ENCODE peak calls at places on chromosome X, in ten cellular contexts. U, X, E, T, W, D, N, V, K and R are unnamed samples. For H3K4me1, the result is how much of the 10 kb centered on the place peaks cover.

GRCh38 chrX:103360092-103360491 is 3.8 kb downstream of the TCEAL9 start:
- DNase-seq in U (no peak), X (no peak), E (no peak), T (no peak), W (no peak), D (no peak), N (no peak), V (no peak), K (no peak), R (no peak)

GRCh38 chrX:21741378-21741777 is 16.5 kb downstream of the SMPX start:
- DNase-seq in U (no peak), X (no peak), E (no peak), T (no peak), W (no peak), D (no peak), N (no peak), V (no peak), K (no peak), R (no peak)

GRCh38 chrX:28058906-28059305 is 77.7 kb upstream of the DCAF8L1 start:
- DNase-seq in U (no peak), X (no peak), E (no peak), T (peak), W (no peak), D (no peak), N (peak), V (no peak), K (no peak), R (no peak)

GRCh38 chrX:1741828-1742394 is 127.1 kb downstream of the ASMT start:
- DNase-seq in U (no peak), X (no peak), E (no peak), T (no peak), W (no peak), D (no peak), N (no peak), V (no peak), K (no peak), R (no peak)

GRCh38 chrX:30620125-30620524 is 33.1 kb upstream of the GK start:
- DNase-seq in U (no peak), X (no peak), E (no peak), T (peak), W (no peak), D (no peak), N (peak), V (no peak), K (no peak), R (no peak)

GRCh38 chrX:54807524-54808108 is at the start of gene MAGED2:
- DNase-seq in U (no peak), X (peak), E (peak), T (peak), W (no peak), D (no peak), N (peak), V (no peak), K (peak), R (peak)

GRCh38 chrX:43552166-43552565 is 103.9 kb upstream of the MAOA start:
- DNase-seq in U (no peak), X (no peak), E (no peak), T (no peak), W (peak), D (no peak), N (no peak), V (no peak), K (no peak), R (no peak)

GRCh38 chrX:45621356-45622041 is 420.8 kb upstream of the DIPK2B start:
- DNase-seq in U (no peak), X (no peak), E (no peak), T (peak), W (no peak), D (no peak), N (peak), V (no peak), K (no peak), R (no peak)

GRCh38 chrX:151239748-151240147 is 63.4 kb downstream of the GPR50 start:
- DNase-seq in U (no peak), X (no peak), E (no peak), T (no peak), W (no peak), D (no peak), N (no peak), V (no peak), K (no peak), R (no peak)

GRCh38 chrX:72621619-72622485 is 49.2 kb upstream of the HDAC8 start:
- DNase-seq in U (no peak), X (no peak), E (no peak), T (peak), W (peak), D (no peak), N (peak), V (no peak), K (no peak), R (peak)

GRCh38 chrX:115393271-115393670 is 103.8 kb downstream of the LUZP4 start:
- DNase-seq in U (no peak), X (no peak), E (no peak), T (peak), W (peak), D (no peak), N (peak), V (no peak), K (no peak), R (no peak)

GRCh38 chrX:17725176-17725575 is 12.1 kb upstream of the SCML1 start:
- DNase-seq in U (no peak), X (no peak), E (no peak), T (no peak), W (no peak), D (no peak), N (no peak), V (no peak), K (no peak), R (no peak)

GRCh38 chrX:107713205-107714195 is 62.1 kb downstream of the TSC22D3 start:
- DNase-seq in U (peak), X (no peak), E (no peak), T (no peak), W (no peak), D (no peak), N (peak), V (no peak), K (peak), R (no peak)

GRCh38 chrX:22043872-22044271 is 11.7 kb downstream of the PHEX start:
- DNase-seq in U (no peak), X (no peak), E (no peak), T (no peak), W (no peak), D (no peak), N (no peak), V (no peak), K (no peak), R (no peak)

GRCh38 chrX:112341598-112341997 is 259.0 kb upstream of the TRPC5 start:
- DNase-seq in U (no peak), X (no peak), E (no peak), T (peak), W (no peak), D (no peak), N (no peak), V (no peak), K (no peak), R (no peak)

GRCh38 chrX:53263597-53264094 is 17.7 kb downstream of the IQSEC2 start:
- DNase-seq in U (no peak), X (no peak), E (no peak), T (peak), W (peak), D (no peak), N (peak), V (no peak), K (no peak), R (peak)

GRCh38 chrX:131741103-131741581 is 197.3 kb downstream of the OR13H1 start:
- DNase-seq in U (peak), X (no peak), E (peak), T (peak), W (no peak), D (no peak), N (no peak), V (no peak), K (no peak), R (no peak)

GRCh38 chrX:104254442-104255115 is at the start of gene ESX1:
- DNase-seq in U (no peak), X (no peak), E (no peak), T (no peak), W (no peak), D (no peak), N (peak), V (no peak), K (no peak), R (no peak)

GRCh38 chrX:103549920-103550319 is 30.6 kb upstream of the RAB40A start:
- DNase-seq in U (no peak), X (no peak), E (no peak), T (no peak), W (no peak), D (no peak), N (no peak), V (no peak), K (no peak), R (no peak)

GRCh38 chrX:155262970-155263754 is 1.1 kb downstream of the RAB39B start:
- DNase-seq in U (no peak), X (no peak), E (no peak), T (no peak), W (no peak), D (peak), N (no peak), V (no peak), K (no peak), R (no peak)

GRCh38 chrX:151973851-151974335 is 583 bp downstream of the GABRE start:
- DNase-seq in U (no peak), X (peak), E (peak), T (no peak), W (no peak), D (no peak), N (no peak), V (peak), K (peak), R (peak)

GRCh38 chrX:136759968-136760367 is 20.8 kb downstream of the ARHGEF6 start:
- DNase-seq in U (no peak), X (no peak), E (no peak), T (no peak), W (no peak), D (peak), N (no peak), V (no peak), K (no peak), R (no peak)

GRCh38 chrX:133413218-133413925 is 1.9 kb downstream of the GPC4 start:
- DNase-seq in U (peak), X (peak), E (peak), T (no peak), W (no peak), D (no peak), N (no peak), V (no peak), K (peak), R (no peak)

GRCh38 chrX:151987108-151987507 is 12.6 kb upstream of the GABRE start:
- DNase-seq in U (no peak), X (no peak), E (no peak), T (no peak), W (no peak), D (no peak), N (no peak), V (no peak), K (no peak), R (peak)

GRCh38 chrX:18537068-18537467 is 111.7 kb downstream of the CDKL5 start:
- DNase-seq in U (no peak), X (no peak), E (no peak), T (no peak), W (no peak), D (no peak), N (no peak), V (no peak), K (no peak), R (no peak)

GRCh38 chrX:134753185-134754008 is 95.1 kb upstream of the PLAC1 start:
- DNase-seq in U (no peak), X (no peak), E (no peak), T (peak), W (no peak), D (no peak), N (peak), V (no peak), K (no peak), R (peak)

GRCh38 chrX:123202523-123202922 is 18.4 kb downstream of the GRIA3 start:
- DNase-seq in U (no peak), X (no peak), E (no peak), T (no peak), W (no peak), D (no peak), N (no peak), V (no peak), K (no peak), R (no peak)

GRCh38 chrX:19756577-19757131 is 130.7 kb downstream of the SH3KBP1 start:
- DNase-seq in U (no peak), X (no peak), E (no peak), T (no peak), W (no peak), D (no peak), N (no peak), V (no peak), K (no peak), R (no peak)
- H3K4me1 ChIP-seq in U (under half), X (under half), E (under half), T (under half), W (under half), D (half or more), N (under half), V (under half), K (under half), R (under half)

GRCh38 chrX:49246541-49246940 is 11.3 kb downstream of the CCDC22 start:
- DNase-seq in U (no peak), X (no peak), E (no peak), T (no peak), W (no peak), D (no peak), N (no peak), V (no peak), K (no peak), R (no peak)
- H3K4me1 ChIP-seq in U (under half), X (under half), E (under half), T (under half), W (under half), D (under half), N (under half), V (under half), K (under half), R (under half)

GRCh38 chrX:153971124-153971631 is 440 bp downstream of the HCFC1 start:
- DNase-seq in U (peak), X (peak), E (peak), T (peak), W (peak), D (peak), N (peak), V (peak), K (peak), R (peak)
- H3K4me1 ChIP-seq in U (half or more), X (under half), E (under half), T (under half), W (under half), D (under half), N (under half), V (under half), K (under half), R (under half)

GRCh38 chrX:153900806-153901752 is 3.4 kb upstream of the AVPR2 start:
- DNase-seq in U (peak), X (peak), E (peak), T (peak), W (peak), D (peak), N (peak), V (no peak), K (peak), R (peak)
- H3K4me1 ChIP-seq in U (under half), X (under half), E (under half), T (under half), W (under half), D (under half), N (under half), V (under half), K (under half), R (under half)

GRCh38 chrX:148664171-148664570 is 163.8 kb downstream of the AFF2 start:
- DNase-seq in U (no peak), X (no peak), E (no peak), T (no peak), W (no peak), D (no peak), N (no peak), V (no peak), K (no peak), R (no peak)

GRCh38 chrX:148659481-148659880 is 159.1 kb downstream of the AFF2 start:
- DNase-seq in U (no peak), X (no peak), E (no peak), T (no peak), W (no peak), D (no peak), N (peak), V (no peak), K (no peak), R (no peak)

GRCh38 chrX:148662014-148662413 is 161.6 kb downstream of the AFF2 start:
- DNase-seq in U (no peak), X (no peak), E (no peak), T (no peak), W (no peak), D (no peak), N (no peak), V (no peak), K (no peak), R (no peak)

GRCh38 chrX:148661035-148661434 is 160.6 kb downstream of the AFF2 start:
- DNase-seq in U (no peak), X (no peak), E (no peak), T (no peak), W (no peak), D (no peak), N (peak), V (no peak), K (no peak), R (no peak)

GRCh38 chrX:148658115-148658725 is 157.8 kb downstream of the AFF2 start:
- DNase-seq in U (no peak), X (no peak), E (no peak), T (no peak), W (no peak), D (peak), N (no peak), V (no peak), K (no peak), R (no peak)
- H3K4me1 ChIP-seq in U (under half), X (under half), E (under half), T (under half), W (under half), D (under half), N (under half), V (under half), K (under half), R (under half)

DNA sequence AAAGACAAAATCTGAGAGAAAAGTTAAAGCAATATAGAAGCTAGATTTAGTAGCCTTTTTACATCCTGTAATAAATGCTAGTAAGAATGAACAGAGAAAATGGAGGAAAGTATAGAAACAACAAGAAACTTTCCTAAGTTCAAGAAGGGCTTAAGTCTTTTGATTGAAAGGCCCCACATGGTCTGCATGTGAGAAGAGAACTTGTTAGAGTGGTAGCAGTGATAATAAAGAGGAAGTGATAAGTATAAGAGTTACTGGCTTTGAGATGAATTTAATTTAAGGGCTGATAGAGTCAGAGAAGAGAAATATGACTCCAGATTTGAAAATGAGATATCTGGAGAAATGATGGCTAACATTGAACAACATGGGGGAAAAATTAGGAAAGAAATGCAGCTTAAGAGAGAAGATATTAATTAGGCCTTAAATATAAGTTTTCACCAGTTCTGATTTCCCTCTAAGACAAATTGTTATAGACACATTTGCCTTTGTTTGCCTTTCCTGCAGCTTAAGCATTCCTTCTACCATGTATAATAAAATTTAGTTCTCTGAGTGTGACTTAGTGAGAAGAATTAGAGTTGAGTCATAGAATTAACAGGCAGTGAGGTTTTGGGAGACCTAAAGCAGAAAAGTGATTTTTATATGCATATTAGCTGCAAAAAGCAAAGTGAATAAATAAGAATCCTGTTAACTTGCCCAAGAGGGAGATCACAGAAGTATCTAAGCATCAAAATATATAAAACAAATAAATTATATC is 18.4 kb downstream of the ZFX start:
- DNase-seq in U (no peak), X (no peak), E (no peak), T (peak), W (no peak), D (peak), N (no peak), V (no peak), K (no peak), R (no peak)
- H3K4me1 ChIP-seq in U (half or more), X (under half), E (under half), T (under half), W (under half), D (under half), N (under half), V (half or more), K (half or more), R (under half)